ENCODE peak calls at places on chromosomes 2 and 18, in four cellular contexts. D is GM23338, Y is IMR-90, U is Calu3. A is an unnamed sample.

GRCh38 chr2:26573241-26573925 is 67.8 kb downstream of the CIB4 start:
- DNase-seq in D (no peak), Y (no peak), U (no peak), A (no peak)

GRCh38 chr18:79856119-79857080 is 58.7 kb downstream of the KCNG2 start:
- DNase-seq in D (peak), Y (peak), U (no peak), A (peak)

GRCh38 chr18:3283253-3283863 is 21.4 kb downstream of the MYL12B start:
- DNase-seq in D (no peak), Y (no peak), U (no peak), A (no peak)

GRCh38 chr2:215136669-215137328 is 1.6 kb downstream of the ABCA12 start:
- DNase-seq in D (no peak), Y (peak), U (no peak), A (no peak)

GRCh38 chr2:56132138-56132537 is 51.7 kb upstream of the CCDC85A start:
- DNase-seq in D (peak), Y (peak), U (no peak), A (peak)

GRCh38 chr2:97354576-97354975 is 235.1 kb downstream of the ANKRD36B start:
- DNase-seq in D (no peak), Y (no peak), U (no peak), A (no peak)

GRCh38 chr2:36322108-36322507 is 33.5 kb upstream of the CRIM1 start:
- DNase-seq in D (peak), Y (peak), U (no peak), A (peak)

GRCh38 chr2:113822087-113822805 is 65.8 kb upstream of the SLC35F5 start:
- DNase-seq in D (no peak), Y (peak), U (no peak), A (no peak)

GRCh38 chr18:35277633-35278032 is 12.4 kb downstream of the ZSCAN30 start:
- DNase-seq in D (no peak), Y (no peak), U (no peak), A (no peak)

GRCh38 chr2:861655-862355 is 88.8 kb upstream of the SNTG2 start:
- DNase-seq in D (no peak), Y (no peak), U (no peak), A (no peak)

GRCh38 chr2:230908595-230909191 is 16.3 kb downstream of the GPR55 start:
- DNase-seq in D (no peak), Y (peak), U (no peak), A (no peak)

GRCh38 chr2:133240505-133241230 is 327.6 kb downstream of the NCKAP5 start:
- DNase-seq in D (no peak), Y (peak), U (no peak), A (no peak)

DNA sequence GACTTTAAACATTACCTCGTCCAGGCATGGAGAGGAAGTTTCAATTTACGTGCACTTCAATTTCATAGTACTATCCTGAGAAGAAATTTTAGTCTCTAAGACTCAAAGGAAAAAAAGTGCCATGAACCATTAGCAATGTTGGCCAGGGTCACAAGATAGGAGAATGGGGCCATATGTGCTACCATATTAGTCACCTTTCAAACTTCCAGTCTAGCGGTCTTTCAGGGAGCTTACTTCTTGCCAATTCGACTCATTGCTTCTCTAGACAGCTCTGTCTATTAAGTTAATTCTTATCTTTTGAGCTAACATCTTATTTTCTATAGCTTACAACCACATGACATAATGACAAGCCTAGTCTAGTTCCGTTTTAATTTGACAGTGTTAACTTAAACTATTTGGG is 129.1 kb downstream of the ANKRD44 start:
- DNase-seq in D (no peak), Y (peak), U (no peak), A (no peak)
- TF ChIP-seq CTCF in D (no peak), Y (no peak), U (no peak), A (no peak)

DNA sequence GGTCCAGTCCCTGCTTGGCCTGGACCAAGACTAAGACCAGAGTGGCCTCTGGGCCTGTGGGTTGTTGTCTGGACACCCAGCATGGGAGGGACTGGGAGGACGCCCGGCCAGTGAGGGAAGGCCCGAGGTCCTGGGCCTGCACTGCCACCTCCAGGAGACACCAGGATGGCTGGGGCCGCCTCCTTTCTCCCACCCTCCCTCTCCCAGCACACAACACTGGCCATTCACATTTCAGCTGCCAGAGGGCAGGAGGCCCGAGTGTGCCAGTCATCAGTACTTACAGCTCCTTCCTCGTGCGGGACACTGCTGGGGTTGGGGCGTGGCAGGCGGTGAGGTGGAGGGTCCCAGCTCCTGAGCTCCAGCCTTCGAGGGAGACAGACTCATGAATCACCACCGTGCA is 133.5 kb downstream of the ASB1 start:
- DNase-seq in D (peak), Y (no peak), U (no peak), A (peak)
- TF ChIP-seq CTCF in D (peak), Y (no peak), U (no peak), A (peak)

GRCh38 chr18:5106730-5107129 is 90.3 kb downstream of the AKAIN1 start:
- DNase-seq in D (peak), Y (no peak), U (no peak), A (peak)
- TF ChIP-seq CTCF in D (peak), Y (no peak), U (no peak), A (peak)

GRCh38 chr2:70726186-70726585 is 41.8 kb downstream of the ADD2 start:
- DNase-seq in D (no peak), Y (no peak), U (no peak), A (peak)
- TF ChIP-seq CTCF in D (no peak), Y (no peak), U (no peak), A (no peak)

GRCh38 chr2:24164416-24164973 is 10.4 kb upstream of the FAM228A start:
- DNase-seq in D (peak), Y (no peak), U (peak), A (peak)
- TF ChIP-seq CTCF in D (peak), Y (peak), U (peak), A (peak)

GRCh38 chr2:198137733-198138132 is 333.3 kb downstream of the PLCL1 start:
- DNase-seq in D (peak), Y (no peak), U (no peak), A (peak)
- TF ChIP-seq CTCF in D (peak), Y (no peak), U (no peak), A (peak)

DNA sequence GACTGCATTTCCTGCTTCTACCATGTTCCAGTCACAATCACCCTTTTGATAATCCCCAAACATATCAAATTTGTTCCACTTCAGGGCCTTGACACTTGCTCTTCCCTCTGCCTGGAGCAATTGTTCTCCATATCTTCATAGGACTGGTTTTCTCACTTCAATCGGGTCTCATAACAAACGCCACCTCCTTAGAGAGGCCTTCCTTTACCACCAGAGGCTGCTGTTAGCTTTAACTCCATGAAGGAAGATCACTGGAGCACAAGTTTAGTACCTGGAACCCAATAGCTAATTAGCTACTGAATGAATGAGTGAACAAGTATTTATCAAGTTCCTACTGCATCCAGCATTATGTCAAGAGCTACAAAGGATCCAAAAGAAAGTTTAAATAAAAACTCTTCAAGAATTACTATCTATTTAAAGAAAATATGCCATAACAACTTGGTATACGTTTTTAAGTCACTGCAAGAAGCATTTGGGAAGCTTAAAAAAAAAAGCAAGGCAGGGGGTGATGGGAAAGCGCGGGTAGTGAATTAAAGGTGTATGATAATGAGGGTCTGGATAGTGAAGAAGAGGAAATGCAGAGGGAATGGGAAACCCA is 58.8 kb downstream of the BAZ2B start:
- DNase-seq in D (peak), Y (peak), U (peak), A (peak)
- TF ChIP-seq CTCF in D (peak), Y (peak), U (no peak), A (peak)